ENCODE peak calls at places on chromosomes 3 and 15, in nine cellular contexts. A is activated CD4-positive, alpha-beta T cell treated with anti-CD3 and anti-CD28 coated beads, Interleukin-2, amount 10 ng/mL, durations not matched to agents 7 days and 5 days; Y is activated CD8-positive, alpha-beta memory T cell treated with anti-CD3 and anti-CD28 coated beads, Interleukin-2, amount 50 U/mL, for 48 hours; W is KBM-7; J is GM12865; G is HEK293T; S is NCI-H2081; B is T-helper 9 cell; O is transverse colon. Z is an unnamed sample.

GRCh38 chr3:17070560-17070959 is 185.8 kb downstream of the PLCL2 start:
- DNase-seq in A (no peak), Y (no peak), W (no peak), J (no peak), G (peak; percentile 16), S (peak; percentile 89), B (no peak), O (peak; percentile 44), Z (no peak)

GRCh38 chr15:34122771-34123183 is 20.9 kb downstream of the PGBD4 start:
- DNase-seq in A (no peak), Y (no peak), W (no peak), J (peak; percentile 68), G (no peak), S (no peak), B (no peak), O (no peak), Z (no peak)

GRCh38 chr15:68310178-68310810 is 32.7 kb downstream of the FEM1B start:
- DNase-seq in A (peak; percentile 2), Y (peak; percentile 38), W (no peak), J (no peak), G (no peak), S (no peak), B (no peak), O (no peak), Z (no peak)

GRCh38 chr3:43765417-43766030 is 74.8 kb downstream of the ABHD5 start:
- DNase-seq in A (no peak), Y (no peak), W (no peak), J (no peak), G (no peak), S (no peak), B (no peak), O (no peak), Z (no peak)

GRCh38 chr15:70156781-70157261 is 59.1 kb upstream of the TLE3 start:
- DNase-seq in A (no peak), Y (no peak), W (no peak), J (no peak), G (no peak), S (peak; percentile 19), B (no peak), O (no peak), Z (no peak)

GRCh38 chr15:41917767-41918430 is 24.0 kb upstream of the SPTBN5 start:
- DNase-seq in A (no peak), Y (no peak), W (peak; percentile 24), J (no peak), G (no peak), S (no peak), B (no peak), O (no peak), Z (no peak)

GRCh38 chr3:29618395-29619291 is 337.8 kb downstream of the RBMS3 start:
- DNase-seq in A (no peak), Y (no peak), W (no peak), J (no peak), G (no peak), S (no peak), B (no peak), O (no peak), Z (no peak)

GRCh38 chr3:31461441-31461840 is 71.3 kb upstream of the STT3B start:
- DNase-seq in A (no peak), Y (no peak), W (no peak), J (no peak), G (no peak), S (no peak), B (no peak), O (no peak), Z (no peak)

GRCh38 chr3:187368251-187368733 is at the start of gene RTP4:
- DNase-seq in A (peak; percentile 76), Y (peak; percentile 62), W (peak; percentile 21), J (peak; percentile 85), G (no peak), S (no peak), B (no peak), O (no peak), Z (peak; percentile 98)

GRCh38 chr3:58059349-58060321 is 51.4 kb downstream of the FLNB start:
- DNase-seq in A (no peak), Y (no peak), W (no peak), J (no peak), G (no peak), S (no peak), B (no peak), O (peak; percentile 64), Z (no peak)

GRCh38 chr3:157752952-157753351 is 249.7 kb upstream of the VEPH1 start:
- DNase-seq in A (no peak), Y (no peak), W (no peak), J (no peak), G (no peak), S (no peak), B (no peak), O (no peak), Z (no peak)

GRCh38 chr3:119783883-119784282 is 2.0 kb downstream of the NR1I2 start:
- DNase-seq in A (no peak), Y (no peak), W (peak; percentile 52), J (no peak), G (no peak), S (no peak), B (no peak), O (no peak), Z (no peak)

GRCh38 chr3:182739619-182740018 is 53.7 kb upstream of the ATP11B start:
- DNase-seq in A (no peak), Y (no peak), W (no peak), J (no peak), G (peak; percentile 39), S (peak; percentile 69), B (no peak), O (no peak), Z (no peak)

GRCh38 chr15:61923173-61923572 is 137.1 kb downstream of the VPS13C start:
- DNase-seq in A (no peak), Y (no peak), W (no peak), J (no peak), G (no peak), S (no peak), B (no peak), O (no peak), Z (no peak)

GRCh38 chr15:78149805-78150751 is 916 bp downstream of the IDH3A start:
- DNase-seq in A (no peak), Y (no peak), W (peak; percentile 50), J (peak; percentile 33), G (peak; percentile 33), S (peak; percentile 67), B (no peak), O (no peak), Z (peak; percentile 24)

GRCh38 chr3:120274739-120275167 is 10.3 kb downstream of the GPR156 start:
- DNase-seq in A (no peak), Y (no peak), W (no peak), J (no peak), G (no peak), S (peak; percentile 33), B (no peak), O (no peak), Z (no peak)

GRCh38 chr3:113270096-113270495 is 58.7 kb downstream of the BOC start:
- DNase-seq in A (no peak), Y (no peak), W (no peak), J (no peak), G (no peak), S (no peak), B (no peak), O (no peak), Z (no peak)

GRCh38 chr3:107938128-107938527 is 152.7 kb downstream of the CD47 start:
- DNase-seq in A (no peak), Y (no peak), W (peak; percentile 77), J (peak; percentile 7), G (peak; percentile 9), S (peak; percentile 43), B (no peak), O (no peak), Z (no peak)

GRCh38 chr15:29711531-29711930 is 110.7 kb downstream of the TJP1 start:
- DNase-seq in A (no peak), Y (no peak), W (no peak), J (no peak), G (no peak), S (no peak), B (no peak), O (no peak), Z (no peak)

GRCh38 chr3:159667261-159667660 is 321.4 kb upstream of the IL12A start:
- DNase-seq in A (no peak), Y (no peak), W (no peak), J (no peak), G (no peak), S (no peak), B (no peak), O (no peak), Z (peak; percentile 3)

GRCh38 chr15:63701365-63701764 is 104.2 kb downstream of the FBXL22 start:
- DNase-seq in A (no peak), Y (no peak), W (no peak), J (no peak), G (no peak), S (peak; percentile 45), B (no peak), O (no peak), Z (no peak)

Z was measured in MM.1S.